ENCODE peak calls at places on chromosomes 1 and 21, in seven cellular contexts. One of them, this sample, is unnamed.

GRCh38 chr1:151611288-151611790 is 511 bp upstream of the SNX27 start:
- DNase-seq in ovary: no peak
- DNase-seq in CD4-positive, alpha-beta T cell: no peak
- DNase-seq in fibroblast of lung: peak
- DNase-seq in keratinocyte: peak
- DNase-seq in right cardiac atrium: peak
- DNase-seq in lower lobe of right lung: peak
- DNase-seq in this sample: peak

GRCh38 chr21:15444118-15444960 is 285.4 kb upstream of the USP25 start:
- DNase-seq in right cardiac atrium: no peak
- DNase-seq in CD4-positive, alpha-beta T cell: no peak
- DNase-seq in keratinocyte: no peak
- DNase-seq in ovary: no peak
- DNase-seq in lower lobe of right lung: no peak
- DNase-seq in fibroblast of lung: no peak
- DNase-seq in this sample: no peak

GRCh38 chr1:40710581-40711315 is 19.2 kb downstream of the NFYC start:
- DNase-seq in fibroblast of lung: peak
- DNase-seq in CD4-positive, alpha-beta T cell: no peak
- DNase-seq in right cardiac atrium: no peak
- DNase-seq in ovary: no peak
- DNase-seq in lower lobe of right lung: no peak
- DNase-seq in keratinocyte: no peak
- DNase-seq in this sample: no peak

GRCh38 chr21:38930065-38930464 is 124.3 kb downstream of the ETS2 start:
- DNase-seq in ovary: no peak
- DNase-seq in keratinocyte: no peak
- DNase-seq in lower lobe of right lung: no peak
- DNase-seq in right cardiac atrium: no peak
- DNase-seq in fibroblast of lung: no peak
- DNase-seq in CD4-positive, alpha-beta T cell: no peak
- DNase-seq in this sample: no peak

GRCh38 chr1:28602536-28603439 is 10.7 kb downstream of the RAB42 start:
- DNase-seq in keratinocyte: no peak
- DNase-seq in right cardiac atrium: peak
- DNase-seq in fibroblast of lung: peak
- DNase-seq in CD4-positive, alpha-beta T cell: peak
- DNase-seq in ovary: peak
- DNase-seq in lower lobe of right lung: no peak
- DNase-seq in this sample: no peak

GRCh38 chr1:189929501-189930099 is 548.1 kb downstream of the BRINP3 start:
- DNase-seq in ovary: no peak
- DNase-seq in right cardiac atrium: no peak
- DNase-seq in keratinocyte: no peak
- DNase-seq in CD4-positive, alpha-beta T cell: no peak
- DNase-seq in lower lobe of right lung: no peak
- DNase-seq in fibroblast of lung: no peak
- DNase-seq in this sample: no peak

GRCh38 chr1:116951175-116951935 is 41.6 kb downstream of the PTGFRN start:
- DNase-seq in lower lobe of right lung: no peak
- DNase-seq in fibroblast of lung: peak
- DNase-seq in right cardiac atrium: peak
- DNase-seq in keratinocyte: no peak
- DNase-seq in CD4-positive, alpha-beta T cell: no peak
- DNase-seq in ovary: no peak
- DNase-seq in this sample: peak

GRCh38 chr1:244778356-244778755 is 57.1 kb upstream of the COX20 start:
- DNase-seq in keratinocyte: peak
- DNase-seq in lower lobe of right lung: no peak
- DNase-seq in ovary: no peak
- DNase-seq in right cardiac atrium: no peak
- DNase-seq in fibroblast of lung: peak
- DNase-seq in CD4-positive, alpha-beta T cell: no peak
- DNase-seq in this sample: peak

GRCh38 chr1:197948926-197949899 is 32.0 kb downstream of the LHX9 start:
- DNase-seq in fibroblast of lung: no peak
- DNase-seq in CD4-positive, alpha-beta T cell: no peak
- DNase-seq in ovary: no peak
- DNase-seq in keratinocyte: no peak
- DNase-seq in lower lobe of right lung: no peak
- DNase-seq in right cardiac atrium: no peak
- DNase-seq in this sample: no peak

GRCh38 chr1:89762431-89762800 is 58.4 kb upstream of the LRRC8D start:
- DNase-seq in right cardiac atrium: no peak
- DNase-seq in fibroblast of lung: peak
- DNase-seq in CD4-positive, alpha-beta T cell: no peak
- DNase-seq in ovary: peak
- DNase-seq in lower lobe of right lung: no peak
- DNase-seq in keratinocyte: no peak
- DNase-seq in this sample: no peak

GRCh38 chr1:243271990-243272389 is 16.1 kb downstream of the SDCCAG8 start:
- DNase-seq in right cardiac atrium: no peak
- DNase-seq in ovary: no peak
- DNase-seq in CD4-positive, alpha-beta T cell: no peak
- DNase-seq in fibroblast of lung: peak
- DNase-seq in keratinocyte: no peak
- DNase-seq in lower lobe of right lung: no peak
- DNase-seq in this sample: no peak

GRCh38 chr1:116855788-116856187 is 53.9 kb upstream of the PTGFRN start:
- DNase-seq in ovary: no peak
- DNase-seq in fibroblast of lung: peak
- DNase-seq in right cardiac atrium: no peak
- DNase-seq in lower lobe of right lung: no peak
- DNase-seq in CD4-positive, alpha-beta T cell: no peak
- DNase-seq in keratinocyte: no peak
- DNase-seq in this sample: no peak

GRCh38 chr1:158060001-158060400 is 66.6 kb downstream of the KIRREL1 start:
- DNase-seq in lower lobe of right lung: no peak
- DNase-seq in ovary: no peak
- DNase-seq in keratinocyte: no peak
- DNase-seq in CD4-positive, alpha-beta T cell: no peak
- DNase-seq in right cardiac atrium: no peak
- DNase-seq in fibroblast of lung: no peak
- DNase-seq in this sample: no peak
- H3K27ac ChIP-seq in lower lobe of right lung: no peak
- H3K27ac ChIP-seq in ovary: no peak
- H3K27ac ChIP-seq in keratinocyte: no peak
- H3K27ac ChIP-seq in CD4-positive, alpha-beta T cell: no peak
- H3K27ac ChIP-seq in right cardiac atrium: no peak
- H3K27ac ChIP-seq in fibroblast of lung: no peak
- H3K27ac ChIP-seq in this sample: no peak

GRCh38 chr1:43537423-43538142 is 6.9 kb downstream of the PTPRF start:
- DNase-seq in lower lobe of right lung: peak
- DNase-seq in keratinocyte: no peak
- DNase-seq in ovary: peak
- DNase-seq in right cardiac atrium: no peak
- DNase-seq in fibroblast of lung: peak
- DNase-seq in CD4-positive, alpha-beta T cell: no peak
- DNase-seq in this sample: peak

GRCh38 chr1:43538969-43539368 is 8.3 kb downstream of the PTPRF start:
- DNase-seq in right cardiac atrium: no peak
- DNase-seq in fibroblast of lung: no peak
- DNase-seq in ovary: no peak
- DNase-seq in keratinocyte: no peak
- DNase-seq in CD4-positive, alpha-beta T cell: no peak
- DNase-seq in lower lobe of right lung: no peak
- DNase-seq in this sample: no peak

GRCh38 chr1:43538143-43538487 is 7.4 kb downstream of the PTPRF start:
- DNase-seq in keratinocyte: no peak
- DNase-seq in fibroblast of lung: no peak
- DNase-seq in ovary: peak
- DNase-seq in lower lobe of right lung: peak
- DNase-seq in right cardiac atrium: no peak
- DNase-seq in CD4-positive, alpha-beta T cell: no peak
- DNase-seq in this sample: no peak

GRCh38 chr1:43536196-43536863 is 5.6 kb downstream of the PTPRF start:
- DNase-seq in keratinocyte: no peak
- DNase-seq in fibroblast of lung: no peak
- DNase-seq in ovary: peak
- DNase-seq in CD4-positive, alpha-beta T cell: no peak
- DNase-seq in lower lobe of right lung: no peak
- DNase-seq in right cardiac atrium: no peak
- DNase-seq in this sample: peak

GRCh38 chr1:43536864-43537358 is 6.2 kb downstream of the PTPRF start:
- DNase-seq in fibroblast of lung: no peak
- DNase-seq in lower lobe of right lung: no peak
- DNase-seq in keratinocyte: no peak
- DNase-seq in ovary: peak
- DNase-seq in CD4-positive, alpha-beta T cell: no peak
- DNase-seq in right cardiac atrium: no peak
- DNase-seq in this sample: no peak
- H3K27ac ChIP-seq in fibroblast of lung: no peak
- H3K27ac ChIP-seq in lower lobe of right lung: no peak
- H3K27ac ChIP-seq in keratinocyte: peak
- H3K27ac ChIP-seq in ovary: no peak
- H3K27ac ChIP-seq in CD4-positive, alpha-beta T cell: no peak
- H3K27ac ChIP-seq in right cardiac atrium: no peak
- H3K27ac ChIP-seq in this sample: peak

DNA sequence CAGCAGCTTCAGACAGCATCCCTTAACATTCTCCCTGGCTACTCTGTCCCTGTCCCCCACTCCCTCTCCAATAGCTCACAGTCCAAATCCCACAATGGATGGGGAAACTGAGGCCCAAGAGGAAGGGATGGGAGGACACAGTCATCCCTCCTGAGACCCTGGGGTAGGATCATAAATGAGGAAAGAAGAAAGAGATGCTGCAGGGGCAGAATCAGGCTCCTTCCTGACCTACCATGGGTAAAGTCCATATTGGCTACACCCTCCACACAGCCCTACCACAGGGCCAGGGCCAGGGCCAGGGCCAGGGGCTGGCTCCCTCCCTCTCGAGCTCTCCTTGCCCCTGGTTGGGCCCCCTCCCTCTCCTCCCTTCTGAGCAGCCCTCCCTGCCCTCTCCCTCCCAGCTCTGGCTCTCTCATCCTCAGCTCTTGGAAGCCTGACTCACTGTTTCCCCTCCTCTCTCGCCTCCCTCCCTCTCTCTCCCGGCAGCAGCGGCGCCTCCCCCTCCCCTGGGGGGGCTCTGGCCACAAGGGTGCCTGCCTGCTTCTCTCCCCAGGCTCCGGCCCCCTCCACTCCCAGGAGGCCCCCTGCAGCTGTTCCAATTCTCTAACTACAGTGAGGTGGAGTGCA is 4.9 kb downstream of the AHDC1 start:
- DNase-seq in ovary: peak
- DNase-seq in CD4-positive, alpha-beta T cell: no peak
- DNase-seq in right cardiac atrium: peak
- DNase-seq in keratinocyte: no peak
- DNase-seq in fibroblast of lung: peak
- DNase-seq in lower lobe of right lung: no peak
- DNase-seq in this sample: no peak
- H3K27ac ChIP-seq in ovary: peak
- H3K27ac ChIP-seq in CD4-positive, alpha-beta T cell: no peak
- H3K27ac ChIP-seq in right cardiac atrium: peak
- H3K27ac ChIP-seq in keratinocyte: no peak
- H3K27ac ChIP-seq in fibroblast of lung: no peak
- H3K27ac ChIP-seq in lower lobe of right lung: peak
- H3K27ac ChIP-seq in this sample: no peak

DNA sequence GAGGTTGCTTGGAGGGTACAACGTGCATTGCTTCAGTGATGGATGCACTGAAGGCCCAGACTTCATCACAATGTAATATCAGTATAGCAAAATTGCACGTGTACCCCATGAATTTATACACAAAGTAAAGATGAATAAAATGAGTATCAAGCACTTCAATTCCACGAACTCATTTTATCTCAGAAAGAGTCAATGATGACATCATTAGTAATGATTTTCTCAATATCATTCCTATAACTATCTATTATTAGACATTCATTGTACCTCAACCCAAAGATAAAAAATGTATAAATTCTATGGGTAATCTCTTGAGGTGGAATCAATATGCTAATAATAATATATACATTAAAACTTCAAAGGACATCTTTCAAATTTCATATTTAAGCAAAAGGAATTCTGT is 208.4 kb downstream of the COL11A1 start:
- DNase-seq in fibroblast of lung: no peak
- DNase-seq in keratinocyte: no peak
- DNase-seq in CD4-positive, alpha-beta T cell: no peak
- DNase-seq in right cardiac atrium: no peak
- DNase-seq in lower lobe of right lung: no peak
- DNase-seq in ovary: no peak
- DNase-seq in this sample: no peak
- H3K27ac ChIP-seq in fibroblast of lung: no peak
- H3K27ac ChIP-seq in keratinocyte: no peak
- H3K27ac ChIP-seq in CD4-positive, alpha-beta T cell: no peak
- H3K27ac ChIP-seq in right cardiac atrium: no peak
- H3K27ac ChIP-seq in lower lobe of right lung: no peak
- H3K27ac ChIP-seq in ovary: no peak
- H3K27ac ChIP-seq in this sample: no peak

DNA sequence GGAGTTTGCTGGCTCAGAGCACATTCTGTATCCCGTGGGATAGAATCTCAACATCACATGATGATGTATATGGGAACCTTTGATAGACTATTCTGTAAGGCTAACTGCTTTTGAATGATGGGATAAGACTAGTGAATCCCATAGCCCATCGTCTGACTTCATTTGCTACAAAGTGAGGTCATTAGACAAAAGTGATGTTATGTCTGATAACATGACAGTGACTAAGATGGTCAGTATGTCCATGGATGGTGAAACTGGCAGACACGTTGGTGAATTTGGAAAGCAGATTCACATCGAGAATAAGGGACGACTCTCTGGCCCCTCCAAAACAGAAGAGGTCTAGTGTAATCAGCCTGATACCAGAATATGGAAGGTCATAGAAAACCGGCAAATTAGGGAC is 108.4 kb downstream of the HHAT start:
- DNase-seq in keratinocyte: no peak
- DNase-seq in CD4-positive, alpha-beta T cell: no peak
- DNase-seq in ovary: no peak
- DNase-seq in lower lobe of right lung: no peak
- DNase-seq in fibroblast of lung: no peak
- DNase-seq in right cardiac atrium: no peak
- DNase-seq in this sample: no peak
- H3K27ac ChIP-seq in keratinocyte: no peak
- H3K27ac ChIP-seq in CD4-positive, alpha-beta T cell: no peak
- H3K27ac ChIP-seq in ovary: no peak
- H3K27ac ChIP-seq in lower lobe of right lung: no peak
- H3K27ac ChIP-seq in fibroblast of lung: no peak
- H3K27ac ChIP-seq in right cardiac atrium: no peak
- H3K27ac ChIP-seq in this sample: no peak